ENCODE peak calls at places on chromosomes 13 and 19, in ten cellular contexts. C, V, D, Z, I, F, M, S, R and L are unnamed samples.

GRCh38 chr19:45940515-45940805 is 25.9 kb upstream of the NANOS2 start:
- DNase-seq in C (no peak), V (no peak), D (no peak), Z (no peak), I (no peak), F (no peak), M (no peak), S (peak; percentile 48), R (no peak), L (no peak)

GRCh38 chr19:28941833-28942232 is 271.1 kb downstream of the UQCRFS1 start:
- DNase-seq in C (no peak), V (no peak), D (no peak), Z (no peak), I (no peak), F (no peak), M (no peak), S (no peak), R (no peak), L (no peak)

GRCh38 chr13:50679321-50679720 is 164.2 kb downstream of the DLEU7 start:
- DNase-seq in C (no peak), V (no peak), D (no peak), Z (no peak), I (no peak), F (no peak), M (no peak), S (no peak), R (no peak), L (no peak)

GRCh38 chr13:79404985-79405384 is 1.1 kb downstream of the RBM26 start:
- DNase-seq in C (no peak), V (no peak), D (no peak), Z (no peak), I (no peak), F (no peak), M (no peak), S (no peak), R (no peak), L (no peak)

GRCh38 chr13:67736646-67737420 is 506.7 kb upstream of the PCDH9 start:
- DNase-seq in C (no peak), V (no peak), D (no peak), Z (no peak), I (no peak), F (no peak), M (peak; percentile 5), S (no peak), R (no peak), L (no peak)

GRCh38 chr19:13012690-13013608 is 17.7 kb downstream of the NFIX start:
- DNase-seq in C (no peak), V (no peak), D (peak; percentile 84), Z (peak; percentile 85), I (peak; percentile 91), F (peak; percentile 74), M (peak; percentile 33), S (no peak), R (no peak), L (peak; percentile 84)

GRCh38 chr19:23377276-23377675 is 18.0 kb downstream of the ZNF91 start:
- DNase-seq in C (no peak), V (no peak), D (no peak), Z (no peak), I (no peak), F (no peak), M (no peak), S (no peak), R (no peak), L (no peak)

GRCh38 chr19:2477141-2477710 is 1.3 kb downstream of the GADD45B start:
- DNase-seq in C (no peak), V (no peak), D (peak; percentile 55), Z (peak; percentile 81), I (peak; percentile 90), F (peak; percentile 73), M (peak; percentile 61), S (peak; percentile 90), R (peak; percentile 67), L (no peak)

GRCh38 chr13:31367410-31367809 is 167.6 kb downstream of the B3GLCT start:
- DNase-seq in C (no peak), V (no peak), D (no peak), Z (no peak), I (no peak), F (no peak), M (no peak), S (no peak), R (no peak), L (no peak)

GRCh38 chr13:32669030-32669646 is 82.9 kb downstream of the PDS5B start:
- DNase-seq in C (no peak), V (no peak), D (no peak), Z (no peak), I (no peak), F (no peak), M (no peak), S (no peak), R (no peak), L (no peak)

GRCh38 chr13:102721800-102722231 is 27.0 kb upstream of the METTL21C start:
- DNase-seq in C (no peak), V (no peak), D (peak; percentile 20), Z (no peak), I (no peak), F (no peak), M (no peak), S (no peak), R (no peak), L (no peak)

GRCh38 chr13:30045916-30046704 is 195.7 kb upstream of the UBL3 start:
- DNase-seq in C (no peak), V (no peak), D (no peak), Z (no peak), I (no peak), F (no peak), M (peak; percentile 63), S (no peak), R (no peak), L (no peak)

GRCh38 chr13:40564342-40564997 is 102.0 kb downstream of the FOXO1 start:
- DNase-seq in C (no peak), V (no peak), D (no peak), Z (no peak), I (no peak), F (no peak), M (no peak), S (no peak), R (no peak), L (no peak)
- H3K4me1 ChIP-seq in C (no peaks in the 10 kb centered on the region), V (peaks cover 77% of the 10 kb centered on the region), D (peaks cover 81% of the 10 kb centered on the region), Z (peaks cover 49% of the 10 kb centered on the region), I (peaks cover 34% of the 10 kb centered on the region), F (peaks cover 22% of the 10 kb centered on the region), M (peaks cover 66% of the 10 kb centered on the region), S (peaks cover 85% of the 10 kb centered on the region), R (peaks cover 4% of the 10 kb centered on the region), L (peaks cover 63% of the 10 kb centered on the region)

GRCh38 chr19:41478875-41479756 is 36.2 kb downstream of the ERICH4 start:
- DNase-seq in C (no peak), V (no peak), D (no peak), Z (no peak), I (no peak), F (no peak), M (no peak), S (peak; percentile 27), R (no peak), L (no peak)
- TF ChIP-seq CTCF in C (no peak), V (no peak), D (no peak), Z (no peak), I (no peak), F (no peak), M (no peak), S (no peak), R (no peak), L (no peak)

GRCh38 chr19:15444505-15445226 is 5.1 kb downstream of the WIZ start:
- DNase-seq in C (no peak), V (no peak), D (no peak), Z (peak; percentile 77), I (peak; percentile 51), F (no peak), M (no peak), S (no peak), R (no peak), L (no peak)

GRCh38 chr19:15443838-15444237 is 5.9 kb downstream of the WIZ start:
- DNase-seq in C (no peak), V (no peak), D (peak; percentile 70), Z (peak; percentile 84), I (peak; percentile 39), F (no peak), M (no peak), S (no peak), R (peak; percentile 91), L (no peak)

GRCh38 chr19:15442142-15442920 is 7.4 kb downstream of the WIZ start:
- DNase-seq in C (no peak), V (no peak), D (no peak), Z (no peak), I (peak; percentile 48), F (no peak), M (no peak), S (no peak), R (no peak), L (no peak)

GRCh38 chr19:15445227-15445605 is 4.5 kb downstream of the WIZ start:
- DNase-seq in C (no peak), V (no peak), D (no peak), Z (no peak), I (peak; percentile 54), F (no peak), M (no peak), S (no peak), R (no peak), L (no peak)

DNA sequence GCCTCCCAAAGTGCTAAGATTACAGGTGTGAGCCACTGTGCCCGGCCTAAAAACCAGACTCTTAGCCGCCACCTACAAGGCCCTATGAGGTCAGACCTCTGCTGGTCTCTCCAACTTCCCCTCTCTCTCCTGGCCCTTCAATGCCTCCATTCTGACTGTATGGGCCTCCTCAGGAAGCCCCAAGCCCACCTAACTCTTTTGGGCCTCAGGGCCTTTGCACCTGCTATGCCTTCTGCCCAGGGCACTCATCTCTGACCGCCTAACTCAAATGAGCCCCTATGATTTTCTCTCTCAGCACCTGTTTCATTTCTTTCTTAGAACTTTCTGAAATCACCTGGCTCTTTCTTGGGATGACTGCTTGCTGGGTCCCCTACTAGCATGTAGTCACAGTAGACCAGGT is 6.4 kb downstream of the WIZ start:
- DNase-seq in C (no peak), V (no peak), D (no peak), Z (no peak), I (no peak), F (no peak), M (no peak), S (no peak), R (no peak), L (no peak)
- H3K4me1 ChIP-seq in C (no peaks in the 10 kb centered on the region), V (peaks cover 3% of the 10 kb centered on the region), D (peaks cover 28% of the 10 kb centered on the region), Z (peaks cover 51% of the 10 kb centered on the region), I (no peaks in the 10 kb centered on the region), F (no peaks in the 10 kb centered on the region), M (peaks cover 3% of the 10 kb centered on the region), S (no peaks in the 10 kb centered on the region), R (no peaks in the 10 kb centered on the region), L (no peaks in the 10 kb centered on the region)

DNA sequence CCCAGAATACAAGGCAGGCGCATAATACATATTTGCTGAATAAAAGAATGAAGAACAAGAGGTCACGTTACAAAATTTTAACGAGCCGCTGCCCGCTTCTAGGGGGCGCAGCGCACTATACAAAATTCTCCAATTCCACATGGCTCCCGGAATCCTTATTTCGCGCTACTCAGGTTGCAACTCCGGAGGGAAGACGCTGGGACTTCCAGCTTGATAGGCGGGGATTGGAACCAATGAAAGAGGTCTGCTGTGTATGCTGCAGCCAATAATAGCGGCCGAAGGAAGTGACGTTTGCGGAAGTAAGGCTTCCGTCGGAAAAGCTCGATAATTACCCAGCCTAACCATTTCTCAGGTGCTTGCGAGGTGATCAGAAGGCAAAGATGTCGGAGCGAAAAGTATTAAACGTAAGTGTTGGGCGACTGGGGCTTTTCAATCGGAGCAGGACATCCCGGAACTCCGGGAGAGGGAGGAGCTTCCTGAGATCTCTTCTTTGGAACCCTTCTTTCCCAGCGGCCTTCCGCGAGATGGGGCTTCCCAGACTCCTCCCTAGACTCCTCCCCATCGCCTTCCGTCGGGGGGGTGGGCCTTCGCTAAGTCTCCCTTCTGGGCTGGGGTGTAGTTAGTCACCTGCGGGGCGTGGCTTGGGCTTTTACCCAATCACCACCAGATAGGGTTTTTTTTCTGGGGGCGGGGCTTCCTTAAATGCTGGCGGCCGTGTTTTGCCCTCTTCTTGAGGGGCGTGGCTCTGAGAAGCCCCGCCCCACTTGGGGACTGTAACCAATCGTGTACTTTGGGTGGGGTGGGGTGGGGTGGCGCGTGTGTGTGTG is at the start of gene YJU2:
- DNase-seq in C (peak; percentile 95), V (peak; percentile 96), D (peak; percentile 98), Z (peak; percentile 99), I (peak; percentile 100), F (peak; percentile 99), M (peak; percentile 99), S (peak; percentile 98), R (peak; percentile 99), L (peak; percentile 98)
- TF ChIP-seq CTCF in C (peak; percentile 39), V (peak; percentile 68), D (peak; percentile 34), Z (peak; percentile 41), I (peak; percentile 46), F (peak; percentile 21), M (peak; percentile 9), S (peak; percentile 12), R (peak; percentile 38), L (no peak)